ENCODE peak calls at places on chromosomes 13 and 19, in nine cellular contexts. D is NCI-H187 treated with DMSO at 0.1 percent for 48 hours; M is nephron progenitor cell; K is AG20443; O is DMS153; X is HFFc6; G is aorta; C is coronary artery; N is CD8-positive, alpha-beta T cell. L is an unnamed sample.

GRCh38 chr19:13953021-13953531 is 767 bp downstream of the DCAF15 start:
- DNase-seq in O (no peak), C (no peak), N (no peak), K (peak), X (peak), M (no peak), D (no peak), G (peak), L (no peak)

GRCh38 chr19:4154571-4155312 is 1.3 kb downstream of the CREB3L3 start:
- DNase-seq in X (no peak), M (no peak), N (no peak), O (no peak), K (no peak), C (no peak), D (no peak), G (no peak), L (no peak)

GRCh38 chr13:72953391-72953960 is 105.3 kb upstream of the KLF5 start:
- DNase-seq in N (no peak), O (peak), G (no peak), X (no peak), D (no peak), C (no peak), K (no peak), M (no peak), L (no peak)

GRCh38 chr13:29499766-29500165 is 95.7 kb downstream of the SLC7A1 start:
- DNase-seq in M (no peak), D (no peak), C (no peak), O (no peak), N (no peak), X (no peak), G (no peak), K (no peak), L (no peak)

GRCh38 chr19:2717638-2718541 is 3.3 kb downstream of the DIRAS1 start:
- DNase-seq in M (no peak), X (no peak), O (no peak), C (no peak), G (no peak), D (no peak), K (no peak), N (no peak), L (no peak)

GRCh38 chr13:92270990-92271389 is 872.6 kb downstream of the GPC5 start:
- DNase-seq in G (no peak), C (no peak), X (no peak), O (no peak), D (no peak), K (no peak), N (no peak), M (no peak), L (no peak)

GRCh38 chr19:4352701-4353121 is 9.3 kb downstream of the MPND start:
- DNase-seq in G (peak), D (no peak), N (peak), X (peak), M (peak), C (no peak), O (peak), K (peak), L (no peak)

GRCh38 chr19:44051654-44052402 is at the start of gene ZNF223:
- DNase-seq in K (peak), G (peak), N (peak), X (peak), D (peak), C (peak), M (peak), O (peak), L (peak)

GRCh38 chr13:101785858-101786257 is 333.4 kb downstream of the ITGBL1 start:
- DNase-seq in X (peak), M (peak), O (peak), K (peak), N (no peak), D (peak), G (no peak), C (no peak), L (no peak)

GRCh38 chr13:113835461-113836274 is 28.2 kb downstream of the GAS6 start:
- DNase-seq in C (no peak), O (peak), K (peak), D (peak), N (no peak), G (no peak), X (peak), M (peak), L (no peak)

GRCh38 chr19:46639356-46640061 is 3.5 kb upstream of the GNG8 start:
- DNase-seq in M (peak), X (peak), G (peak), D (no peak), K (peak), C (no peak), O (no peak), N (no peak), L (no peak)

GRCh38 chr13:75993823-75994222 is 357.7 kb downstream of the LMO7 start:
- DNase-seq in N (no peak), K (no peak), O (no peak), C (no peak), M (no peak), D (no peak), X (no peak), G (no peak), L (no peak)

GRCh38 chr13:76663941-76664340 is 222.3 kb downstream of the KCTD12 start:
- DNase-seq in O (no peak), D (no peak), C (no peak), M (no peak), G (no peak), N (no peak), X (no peak), K (peak), L (no peak)

GRCh38 chr13:21837841-21838551 is 167.1 kb downstream of the FGF9 start:
- DNase-seq in K (peak), X (no peak), G (no peak), C (no peak), M (no peak), N (no peak), O (peak), D (no peak), L (no peak)

GRCh38 chr13:81957121-81957520 is 1616.2 kb upstream of the SPRY2 start:
- DNase-seq in N (no peak), G (no peak), M (no peak), C (no peak), D (no peak), O (no peak), X (no peak), K (no peak), L (no peak)

GRCh38 chr13:98581971-98582702 is 5.2 kb upstream of the STK24 start:
- DNase-seq in C (no peak), O (peak), K (peak), X (peak), G (no peak), M (no peak), N (no peak), D (peak), L (no peak)

GRCh38 chr13:46668906-46669525 is 116.0 kb downstream of the LRCH1 start:
- DNase-seq in C (no peak), M (no peak), G (no peak), D (no peak), X (no peak), O (no peak), K (no peak), N (no peak), L (no peak)

GRCh38 chr19:6287269-6287885 is 7.6 kb upstream of the MLLT1 start:
- DNase-seq in G (no peak), O (no peak), M (no peak), N (no peak), X (no peak), D (no peak), K (no peak), C (no peak), L (no peak)

GRCh38 chr19:9547870-9548269 is 9.4 kb upstream of the ZNF426 start:
- DNase-seq in C (no peak), G (no peak), N (no peak), X (no peak), K (no peak), O (no peak), M (no peak), D (no peak), L (no peak)

GRCh38 chr13:86282450-86282849 is 483.2 kb upstream of the SLITRK6 start:
- DNase-seq in X (no peak), N (no peak), D (no peak), M (no peak), G (no peak), O (no peak), K (no peak), C (no peak), L (no peak)

GRCh38 chr13:114222461-114222968 is 12.2 kb upstream of the CDC16 start:
- DNase-seq in C (no peak), M (no peak), X (no peak), K (no peak), D (no peak), G (no peak), N (no peak), O (no peak), L (peak)

GRCh38 chr19:17216058-17216670 is 1.0 kb downstream of the USE1 start:
- DNase-seq in D (no peak), N (no peak), K (no peak), O (no peak), M (no peak), X (no peak), G (no peak), C (no peak), L (no peak)

GRCh38 chr19:1585243-1585580 is 7.5 kb downstream of the MBD3 start:
- DNase-seq in O (no peak), X (no peak), K (no peak), C (no peak), N (no peak), M (no peak), D (no peak), G (no peak), L (no peak)

GRCh38 chr19:372306-372890 is 27.8 kb upstream of the MIER2 start:
- DNase-seq in O (no peak), G (no peak), C (no peak), K (peak), X (no peak), D (no peak), N (no peak), M (no peak), L (no peak)

GRCh38 chr13:73876323-73876722 is 257.9 kb downstream of the KLF12 start:
- DNase-seq in D (no peak), O (no peak), N (no peak), X (no peak), G (no peak), K (peak), M (no peak), C (no peak), L (no peak)

GRCh38 chr13:113413898-113414282 is 39.4 kb downstream of the ADPRHL1 start:
- DNase-seq in X (no peak), D (no peak), M (no peak), C (peak), K (peak), G (peak), O (no peak), N (no peak), L (no peak)

GRCh38 chr13:92849381-92849780 is 377.2 kb upstream of the GPC6 start:
- DNase-seq in O (no peak), M (no peak), N (no peak), D (no peak), X (no peak), K (no peak), G (no peak), C (no peak), L (no peak)

GRCh38 chr13:35599385-35599784 is 122.9 kb upstream of the MAB21L1 start:
- DNase-seq in O (no peak), N (no peak), M (no peak), D (no peak), K (peak), C (no peak), G (no peak), X (no peak), L (no peak)

GRCh38 chr13:27960362-27961226 is 8.5 kb downstream of the CDX2 start:
- DNase-seq in O (peak), M (peak), N (no peak), K (no peak), X (peak), D (no peak), C (no peak), G (no peak), L (peak)

GRCh38 chr19:14661372-14661924 is 13.2 kb downstream of the ADGRE3 start:
- DNase-seq in D (no peak), G (no peak), M (no peak), N (no peak), C (no peak), O (no peak), X (no peak), K (no peak), L (no peak)

GRCh38 chr19:3370728-3371591 is 4.6 kb downstream of the NFIC start:
- DNase-seq in X (no peak), G (no peak), O (no peak), D (no peak), N (no peak), M (no peak), K (no peak), C (no peak), L (no peak)

GRCh38 chr19:45250832-45251451 is at the start of gene MARK4:
- DNase-seq in C (no peak), D (peak), N (peak), X (peak), G (peak), M (peak), K (peak), O (no peak), L (peak)

GRCh38 chr19:35348909-35349611 is 1.4 kb downstream of the FFAR1 start:
- DNase-seq in X (no peak), O (no peak), C (peak), N (no peak), G (peak), M (no peak), K (no peak), D (no peak), L (peak)

GRCh38 chr13:35782793-35783192 is 306.3 kb upstream of the MAB21L1 start:
- DNase-seq in N (no peak), M (no peak), D (no peak), K (no peak), X (no peak), C (no peak), G (no peak), O (no peak), L (no peak)

GRCh38 chr19:42113641-42114348 is 18.5 kb downstream of the POU2F2 start:
- DNase-seq in N (no peak), D (peak), G (peak), C (no peak), K (peak), M (peak), X (peak), O (peak), L (peak)

GRCh38 chr19:19822148-19822429 is 539 bp upstream of the ZNF506 start:
- DNase-seq in C (peak), G (no peak), X (no peak), M (no peak), K (no peak), D (no peak), N (no peak), O (no peak), L (no peak)

L was measured in GM06990.